ENCODE peak calls at places on chromosomes 16 and 17, in nine cellular contexts. One of them, this sample, is unnamed.

GRCh38 chr16:65601781-65602180 is 479.9 kb upstream of the CDH11 start:
- DNase-seq in stimulated activated CD4-positive, alpha-beta T cell treated with anti-CD3 and anti-CD28 coated beads, TNF-alpha, amount 100 ng/mL, for 1 hour: no peak
- DNase-seq in CMK: no peak
- DNase-seq in NCI-H446: no peak
- DNase-seq in GM10248: no peak
- DNase-seq in A549: no peak
- DNase-seq in NCI-H345: no peak
- DNase-seq in kidney: no peak
- DNase-seq in HEK293T: no peak
- DNase-seq in this sample: no peak

GRCh38 chr17:51640108-51640622 is 379.8 kb downstream of the UTP18 start:
- DNase-seq in NCI-H345: peak; percentile 34
- DNase-seq in kidney: no peak
- DNase-seq in NCI-H446: no peak
- DNase-seq in CMK: no peak
- DNase-seq in stimulated activated CD4-positive, alpha-beta T cell treated with anti-CD3 and anti-CD28 coated beads, TNF-alpha, amount 100 ng/mL, for 1 hour: no peak
- DNase-seq in HEK293T: peak; percentile 36
- DNase-seq in GM10248: peak; percentile 16
- DNase-seq in A549: peak; percentile 84
- DNase-seq in this sample: no peak

GRCh38 chr17:37818689-37819088 is 73.8 kb upstream of the HNF1B start:
- DNase-seq in stimulated activated CD4-positive, alpha-beta T cell treated with anti-CD3 and anti-CD28 coated beads, TNF-alpha, amount 100 ng/mL, for 1 hour: no peak
- DNase-seq in kidney: peak; percentile 81
- DNase-seq in NCI-H446: no peak
- DNase-seq in CMK: no peak
- DNase-seq in A549: no peak
- DNase-seq in NCI-H345: peak; percentile 72
- DNase-seq in HEK293T: no peak
- DNase-seq in GM10248: no peak
- DNase-seq in this sample: no peak

GRCh38 chr16:2474877-2475412 is at the start of gene TBC1D24:
- DNase-seq in GM10248: peak; percentile 99
- DNase-seq in CMK: no peak
- DNase-seq in kidney: peak; percentile 95
- DNase-seq in NCI-H345: peak; percentile 89
- DNase-seq in A549: peak; percentile 97
- DNase-seq in NCI-H446: no peak
- DNase-seq in HEK293T: peak; percentile 99
- DNase-seq in stimulated activated CD4-positive, alpha-beta T cell treated with anti-CD3 and anti-CD28 coated beads, TNF-alpha, amount 100 ng/mL, for 1 hour: peak; percentile 18
- DNase-seq in this sample: peak; percentile 96

GRCh38 chr17:869067-869466 is 86.9 kb downstream of the MRM3 start:
- DNase-seq in HEK293T: no peak
- DNase-seq in GM10248: no peak
- DNase-seq in NCI-H345: no peak
- DNase-seq in NCI-H446: no peak
- DNase-seq in kidney: peak; percentile 80
- DNase-seq in A549: no peak
- DNase-seq in CMK: no peak
- DNase-seq in stimulated activated CD4-positive, alpha-beta T cell treated with anti-CD3 and anti-CD28 coated beads, TNF-alpha, amount 100 ng/mL, for 1 hour: no peak
- DNase-seq in this sample: peak; percentile 93

GRCh38 chr17:42531455-42532354 is 4.3 kb upstream of the NAGLU start:
- DNase-seq in NCI-H345: peak; percentile 64
- DNase-seq in HEK293T: peak; percentile 60
- DNase-seq in CMK: no peak
- DNase-seq in A549: no peak
- DNase-seq in NCI-H446: no peak
- DNase-seq in stimulated activated CD4-positive, alpha-beta T cell treated with anti-CD3 and anti-CD28 coated beads, TNF-alpha, amount 100 ng/mL, for 1 hour: peak; percentile 13
- DNase-seq in GM10248: peak; percentile 60
- DNase-seq in kidney: peak; percentile 89
- DNase-seq in this sample: peak; percentile 90

GRCh38 chr17:335691-336090 is 16.9 kb downstream of the RPH3AL start:
- DNase-seq in NCI-H345: no peak
- DNase-seq in CMK: no peak
- DNase-seq in GM10248: no peak
- DNase-seq in NCI-H446: no peak
- DNase-seq in kidney: peak; percentile 65
- DNase-seq in HEK293T: no peak
- DNase-seq in A549: no peak
- DNase-seq in stimulated activated CD4-positive, alpha-beta T cell treated with anti-CD3 and anti-CD28 coated beads, TNF-alpha, amount 100 ng/mL, for 1 hour: no peak
- DNase-seq in this sample: peak; percentile 72

GRCh38 chr16:13607289-13607688 is 312.7 kb upstream of the ERCC4 start:
- DNase-seq in kidney: no peak
- DNase-seq in HEK293T: no peak
- DNase-seq in GM10248: no peak
- DNase-seq in stimulated activated CD4-positive, alpha-beta T cell treated with anti-CD3 and anti-CD28 coated beads, TNF-alpha, amount 100 ng/mL, for 1 hour: no peak
- DNase-seq in NCI-H446: no peak
- DNase-seq in NCI-H345: no peak
- DNase-seq in A549: no peak
- DNase-seq in CMK: no peak
- DNase-seq in this sample: no peak

GRCh38 chr17:39634384-39634871 is 2.5 kb upstream of the STARD3 start:
- DNase-seq in HEK293T: peak; percentile 38
- DNase-seq in CMK: no peak
- DNase-seq in A549: peak; percentile 85
- DNase-seq in NCI-H446: peak; percentile 26
- DNase-seq in kidney: no peak
- DNase-seq in NCI-H345: peak; percentile 38
- DNase-seq in GM10248: no peak
- DNase-seq in stimulated activated CD4-positive, alpha-beta T cell treated with anti-CD3 and anti-CD28 coated beads, TNF-alpha, amount 100 ng/mL, for 1 hour: no peak
- DNase-seq in this sample: no peak

GRCh38 chr16:64089697-64090096 is 1032.2 kb downstream of the CDH11 start:
- DNase-seq in GM10248: no peak
- DNase-seq in NCI-H345: peak; percentile 10
- DNase-seq in stimulated activated CD4-positive, alpha-beta T cell treated with anti-CD3 and anti-CD28 coated beads, TNF-alpha, amount 100 ng/mL, for 1 hour: no peak
- DNase-seq in A549: no peak
- DNase-seq in HEK293T: no peak
- DNase-seq in CMK: no peak
- DNase-seq in kidney: no peak
- DNase-seq in NCI-H446: no peak
- DNase-seq in this sample: no peak

GRCh38 chr17:8223356-8224063 is 13.1 kb upstream of the AURKB start:
- DNase-seq in NCI-H446: peak; percentile 26
- DNase-seq in HEK293T: no peak
- DNase-seq in CMK: peak; percentile 77
- DNase-seq in A549: peak; percentile 48
- DNase-seq in stimulated activated CD4-positive, alpha-beta T cell treated with anti-CD3 and anti-CD28 coated beads, TNF-alpha, amount 100 ng/mL, for 1 hour: no peak
- DNase-seq in kidney: peak; percentile 93
- DNase-seq in NCI-H345: peak; percentile 61
- DNase-seq in GM10248: peak; percentile 60
- DNase-seq in this sample: peak; percentile 91

GRCh38 chr16:54048994-54049929 is 237.3 kb downstream of the IRX3 start:
- DNase-seq in A549: no peak
- DNase-seq in GM10248: no peak
- DNase-seq in stimulated activated CD4-positive, alpha-beta T cell treated with anti-CD3 and anti-CD28 coated beads, TNF-alpha, amount 100 ng/mL, for 1 hour: no peak
- DNase-seq in HEK293T: no peak
- DNase-seq in NCI-H446: no peak
- DNase-seq in CMK: no peak
- DNase-seq in kidney: no peak
- DNase-seq in NCI-H345: no peak
- DNase-seq in this sample: no peak